ENCODE peak calls at places on chromosomes 7 and 10, in five cellular contexts. Y is anterior cingulate cortex, O is T-helper 9 cell, W is A549, R is iPS-NIHi11. X is an unnamed sample.

GRCh38 chr7:26593405-26593804 is 271.0 kb downstream of the SKAP2 start:
- DNase-seq in Y (no peak), R (no peak), W (no peak), O (no peak), X (no peak)

GRCh38 chr7:159094030-159094740 is 50.5 kb downstream of the VIPR2 start:
- DNase-seq in W (no peak), R (no peak), O (no peak), Y (no peak), X (no peak)

GRCh38 chr7:149031353-149031910 is 3.1 kb upstream of the PDIA4 start:
- DNase-seq in Y (no peak), R (no peak), W (no peak), O (no peak), X (no peak)

GRCh38 chr10:78921906-78922305 is 146.9 kb upstream of the ZMIZ1 start:
- DNase-seq in Y (no peak), O (no peak), R (no peak), W (no peak), X (no peak)

GRCh38 chr7:69664433-69664832 is 66.2 kb downstream of the AUTS2 start:
- DNase-seq in Y (no peak), R (no peak), W (no peak), O (no peak), X (no peak)

GRCh38 chr10:23081156-23081833 is 14.1 kb upstream of the MSRB2 start:
- DNase-seq in O (no peak), R (no peak), Y (no peak), W (no peak), X (no peak)

GRCh38 chr7:29442146-29442545 is 121.5 kb upstream of the PRR15 start:
- DNase-seq in Y (no peak), R (peak), W (no peak), O (no peak), X (no peak)

GRCh38 chr10:52484426-52485065 is 170.5 kb downstream of the DKK1 start:
- DNase-seq in R (no peak), W (no peak), Y (no peak), O (no peak), X (no peak)

GRCh38 chr10:13758302-13758701 is 171.5 kb downstream of the PRPF18 start:
- DNase-seq in W (peak), Y (no peak), O (no peak), R (no peak), X (no peak)

GRCh38 chr7:22216309-22216708 is 140.6 kb downstream of the RAPGEF5 start:
- DNase-seq in W (no peak), R (no peak), O (no peak), Y (no peak), X (no peak)

GRCh38 chr7:158975526-158976467 is 119.4 kb downstream of the DYNC2I1 start:
- DNase-seq in R (no peak), Y (no peak), W (no peak), O (no peak), X (no peak)

GRCh38 chr7:108234981-108235450 is 104.9 kb upstream of the LAMB4 start:
- DNase-seq in W (peak), R (no peak), O (no peak), Y (no peak), X (no peak)

GRCh38 chr7:156639426-156640256 is 933 bp upstream of the RNF32 start:
- DNase-seq in O (no peak), Y (no peak), R (no peak), W (no peak), X (peak)

GRCh38 chr7:75712517-75713361 is 26.0 kb downstream of the HIP1 start:
- DNase-seq in R (no peak), Y (no peak), O (no peak), W (no peak), X (no peak)

GRCh38 chr10:95247881-95248583 is 42.8 kb downstream of the PDLIM1 start:
- DNase-seq in Y (no peak), R (no peak), O (no peak), W (no peak), X (no peak)

GRCh38 chr7:80916770-80917681 is 1.8 kb downstream of the SEMA3C start:
- DNase-seq in R (peak), W (peak), O (no peak), Y (no peak), X (no peak)

GRCh38 chr10:92180326-92180881 is 110.5 kb downstream of the CPEB3 start:
- DNase-seq in W (no peak), Y (no peak), O (no peak), R (no peak), X (no peak)

GRCh38 chr10:11208908-11209809 is 191.5 kb downstream of the CELF2 start:
- DNase-seq in W (no peak), O (no peak), Y (no peak), R (no peak), X (no peak)

X was measured in NCI-H1417 treated with DMSO at 0.1 percent for 48 hours.